ENCODE peak calls at places on chromosomes 12 and 14, in seven cellular contexts. One of them, this sample, is unnamed.

GRCh38 chr14:22319526-22320352 is 269.3 kb downstream of the DAD1 start:
- DNase-seq in astrocyte: peak; percentile 23
- DNase-seq in DMS 273 treated with DMSO at 0.1 percent for 48 hours: peak; percentile 21
- DNase-seq in stimulated activated CD8-positive, alpha-beta memory T cell treated with anti-CD3 and anti-CD28 coated beads, Interleukin-7, amount 100 ng/mL, for 1 hour: no peak
- DNase-seq in NCI-H2107: no peak
- DNase-seq in transverse colon: peak; percentile 45
- DNase-seq in RPMI8226: peak; percentile 38
- DNase-seq in this sample: peak; percentile 43

GRCh38 chr14:89000007-89000942 is 175.8 kb downstream of the TTC8 start:
- DNase-seq in astrocyte: peak; percentile 96
- DNase-seq in DMS 273 treated with DMSO at 0.1 percent for 48 hours: peak; percentile 95
- DNase-seq in stimulated activated CD8-positive, alpha-beta memory T cell treated with anti-CD3 and anti-CD28 coated beads, Interleukin-7, amount 100 ng/mL, for 1 hour: no peak
- DNase-seq in NCI-H2107: no peak
- DNase-seq in transverse colon: peak; percentile 68
- DNase-seq in RPMI8226: peak; percentile 3
- DNase-seq in this sample: no peak

GRCh38 chr12:93857917-93858513 is 180.8 kb downstream of the CRADD start:
- DNase-seq in astrocyte: no peak
- DNase-seq in DMS 273 treated with DMSO at 0.1 percent for 48 hours: no peak
- DNase-seq in stimulated activated CD8-positive, alpha-beta memory T cell treated with anti-CD3 and anti-CD28 coated beads, Interleukin-7, amount 100 ng/mL, for 1 hour: no peak
- DNase-seq in NCI-H2107: no peak
- DNase-seq in transverse colon: no peak
- DNase-seq in RPMI8226: no peak
- DNase-seq in this sample: no peak

GRCh38 chr12:7145671-7146070 is 15.5 kb downstream of the CLSTN3 start:
- DNase-seq in astrocyte: no peak
- DNase-seq in DMS 273 treated with DMSO at 0.1 percent for 48 hours: no peak
- DNase-seq in stimulated activated CD8-positive, alpha-beta memory T cell treated with anti-CD3 and anti-CD28 coated beads, Interleukin-7, amount 100 ng/mL, for 1 hour: no peak
- DNase-seq in NCI-H2107: no peak
- DNase-seq in transverse colon: no peak
- DNase-seq in RPMI8226: no peak
- DNase-seq in this sample: no peak

GRCh38 chr12:108565976-108566375 is 3.6 kb downstream of the ISCU start:
- DNase-seq in astrocyte: peak; percentile 54
- DNase-seq in DMS 273 treated with DMSO at 0.1 percent for 48 hours: peak; percentile 46
- DNase-seq in stimulated activated CD8-positive, alpha-beta memory T cell treated with anti-CD3 and anti-CD28 coated beads, Interleukin-7, amount 100 ng/mL, for 1 hour: peak; percentile 17
- DNase-seq in NCI-H2107: peak; percentile 95
- DNase-seq in transverse colon: peak; percentile 84
- DNase-seq in RPMI8226: peak; percentile 97
- DNase-seq in this sample: peak; percentile 80

GRCh38 chr12:96811083-96811482 is 96.0 kb upstream of the NEDD1 start:
- DNase-seq in astrocyte: peak; percentile 96
- DNase-seq in DMS 273 treated with DMSO at 0.1 percent for 48 hours: no peak
- DNase-seq in stimulated activated CD8-positive, alpha-beta memory T cell treated with anti-CD3 and anti-CD28 coated beads, Interleukin-7, amount 100 ng/mL, for 1 hour: no peak
- DNase-seq in NCI-H2107: no peak
- DNase-seq in transverse colon: no peak
- DNase-seq in RPMI8226: no peak
- DNase-seq in this sample: no peak

GRCh38 chr14:75519826-75520692 is 2.2 kb upstream of the BATF start:
- DNase-seq in astrocyte: no peak
- DNase-seq in DMS 273 treated with DMSO at 0.1 percent for 48 hours: no peak
- DNase-seq in stimulated activated CD8-positive, alpha-beta memory T cell treated with anti-CD3 and anti-CD28 coated beads, Interleukin-7, amount 100 ng/mL, for 1 hour: no peak
- DNase-seq in NCI-H2107: no peak
- DNase-seq in transverse colon: no peak
- DNase-seq in RPMI8226: no peak
- DNase-seq in this sample: no peak

GRCh38 chr12:12319501-12320322 is 30.3 kb downstream of the MANSC1 start:
- DNase-seq in astrocyte: peak; percentile 33
- DNase-seq in DMS 273 treated with DMSO at 0.1 percent for 48 hours: peak; percentile 38
- DNase-seq in stimulated activated CD8-positive, alpha-beta memory T cell treated with anti-CD3 and anti-CD28 coated beads, Interleukin-7, amount 100 ng/mL, for 1 hour: no peak
- DNase-seq in NCI-H2107: no peak
- DNase-seq in transverse colon: peak; percentile 22
- DNase-seq in RPMI8226: no peak
- DNase-seq in this sample: peak; percentile 11

GRCh38 chr14:71399057-71399487 is 491.8 kb downstream of the PCNX1 start:
- DNase-seq in astrocyte: no peak
- DNase-seq in DMS 273 treated with DMSO at 0.1 percent for 48 hours: no peak
- DNase-seq in stimulated activated CD8-positive, alpha-beta memory T cell treated with anti-CD3 and anti-CD28 coated beads, Interleukin-7, amount 100 ng/mL, for 1 hour: no peak
- DNase-seq in NCI-H2107: no peak
- DNase-seq in transverse colon: no peak
- DNase-seq in RPMI8226: no peak
- DNase-seq in this sample: no peak

GRCh38 chr12:69196302-69197288 is 42.8 kb upstream of the CPSF6 start:
- DNase-seq in astrocyte: no peak
- DNase-seq in DMS 273 treated with DMSO at 0.1 percent for 48 hours: no peak
- DNase-seq in stimulated activated CD8-positive, alpha-beta memory T cell treated with anti-CD3 and anti-CD28 coated beads, Interleukin-7, amount 100 ng/mL, for 1 hour: no peak
- DNase-seq in NCI-H2107: no peak
- DNase-seq in transverse colon: peak; percentile 11
- DNase-seq in RPMI8226: peak; percentile 10
- DNase-seq in this sample: no peak

GRCh38 chr14:86865934-86866333 is 1127.0 kb downstream of the GALC start:
- DNase-seq in astrocyte: no peak
- DNase-seq in DMS 273 treated with DMSO at 0.1 percent for 48 hours: no peak
- DNase-seq in stimulated activated CD8-positive, alpha-beta memory T cell treated with anti-CD3 and anti-CD28 coated beads, Interleukin-7, amount 100 ng/mL, for 1 hour: no peak
- DNase-seq in NCI-H2107: no peak
- DNase-seq in transverse colon: no peak
- DNase-seq in RPMI8226: no peak
- DNase-seq in this sample: no peak

GRCh38 chr12:102961488-102961801 is 4.0 kb downstream of the ASCL1 start:
- DNase-seq in astrocyte: no peak
- DNase-seq in DMS 273 treated with DMSO at 0.1 percent for 48 hours: no peak
- DNase-seq in stimulated activated CD8-positive, alpha-beta memory T cell treated with anti-CD3 and anti-CD28 coated beads, Interleukin-7, amount 100 ng/mL, for 1 hour: no peak
- DNase-seq in NCI-H2107: no peak
- DNase-seq in transverse colon: no peak
- DNase-seq in RPMI8226: no peak
- DNase-seq in this sample: no peak

GRCh38 chr12:57462307-57463253 is 3.0 kb downstream of the GLI1 start:
- DNase-seq in astrocyte: peak; percentile 82
- DNase-seq in DMS 273 treated with DMSO at 0.1 percent for 48 hours: peak; percentile 85
- DNase-seq in stimulated activated CD8-positive, alpha-beta memory T cell treated with anti-CD3 and anti-CD28 coated beads, Interleukin-7, amount 100 ng/mL, for 1 hour: peak; percentile 71
- DNase-seq in NCI-H2107: peak; percentile 91
- DNase-seq in transverse colon: peak; percentile 91
- DNase-seq in RPMI8226: peak; percentile 91
- DNase-seq in this sample: peak; percentile 81

This sample was measured in NCI-H1694 treated with DMSO at 0.1 percent for 48 hours.